ENCODE peak calls at places on chromosomes 6 and 20, in nine cellular contexts. U, X, Z, F, S, Y, G, M and P are unnamed samples. For H3K27me3, the result is how much of the 10 kb centered on the place peaks cover.

GRCh38 chr6:33116881-33117711 is 41.3 kb downstream of the HLA-DPB1 start:
- DNase-seq in U (no peak), X (no peak), Z (no peak), F (no peak), S (no peak), Y (no peak), G (no peak), M (no peak), P (peak)

GRCh38 chr6:112833546-112834215 is 486.6 kb downstream of the RFPL4B start:
- DNase-seq in U (no peak), X (peak), Z (no peak), F (no peak), S (no peak), Y (no peak), G (no peak), M (no peak), P (no peak)

GRCh38 chr6:154954352-154954751 is 40.8 kb upstream of the TIAM2 start:
- DNase-seq in U (no peak), X (no peak), Z (no peak), F (no peak), S (no peak), Y (no peak), G (no peak), M (no peak), P (no peak)

GRCh38 chr6:21610376-21610775 is 16.8 kb downstream of the SOX4 start:
- DNase-seq in U (no peak), X (no peak), Z (no peak), F (no peak), S (no peak), Y (no peak), G (no peak), M (no peak), P (no peak)

GRCh38 chr20:58447733-58448391 is 58.8 kb downstream of the VAPB start:
- DNase-seq in U (no peak), X (peak), Z (peak), F (peak), S (peak), Y (no peak), G (peak), M (peak), P (no peak)

GRCh38 chr6:154721460-154721859 is 11.8 kb upstream of the SCAF8 start:
- DNase-seq in U (no peak), X (no peak), Z (no peak), F (no peak), S (no peak), Y (no peak), G (no peak), M (no peak), P (no peak)

GRCh38 chr6:43243649-43244321 is 504 bp downstream of the TTBK1 start:
- DNase-seq in U (no peak), X (no peak), Z (no peak), F (no peak), S (no peak), Y (no peak), G (no peak), M (no peak), P (no peak)

GRCh38 chr6:167697316-167697715 is 129.4 kb upstream of the AFDN start:
- DNase-seq in U (no peak), X (no peak), Z (no peak), F (no peak), S (no peak), Y (peak), G (no peak), M (no peak), P (no peak)

GRCh38 chr20:61640171-61640570 is 388.1 kb downstream of the CDH4 start:
- DNase-seq in U (no peak), X (no peak), Z (no peak), F (no peak), S (no peak), Y (no peak), G (no peak), M (no peak), P (no peak)

GRCh38 chr20:54004397-54004940 is 65.9 kb downstream of the BCAS1 start:
- DNase-seq in U (no peak), X (no peak), Z (no peak), F (no peak), S (no peak), Y (no peak), G (no peak), M (no peak), P (no peak)

GRCh38 chr20:59412251-59412650 is 111.8 kb downstream of the EDN3 start:
- DNase-seq in U (peak), X (no peak), Z (no peak), F (no peak), S (no peak), Y (no peak), G (no peak), M (no peak), P (no peak)

GRCh38 chr6:76174722-76175121 is 102.3 kb upstream of the IMPG1 start:
- DNase-seq in U (no peak), X (no peak), Z (no peak), F (no peak), S (no peak), Y (no peak), G (no peak), M (no peak), P (no peak)

GRCh38 chr20:44633872-44634600 is 17.5 kb downstream of the ADA start:
- DNase-seq in U (no peak), X (no peak), Z (no peak), F (no peak), S (no peak), Y (no peak), G (no peak), M (peak), P (no peak)

GRCh38 chr6:36679043-36679821 is 718 bp downstream of the CDKN1A start:
- DNase-seq in U (peak), X (peak), Z (peak), F (peak), S (peak), Y (peak), G (peak), M (peak), P (peak)

GRCh38 chr6:6218246-6219085 is 102.0 kb downstream of the F13A1 start:
- DNase-seq in U (no peak), X (no peak), Z (no peak), F (no peak), S (no peak), Y (no peak), G (no peak), M (no peak), P (no peak)

GRCh38 chr6:132060591-132060990 is 109.4 kb upstream of the CCN2 start:
- DNase-seq in U (no peak), X (peak), Z (no peak), F (no peak), S (no peak), Y (no peak), G (peak), M (no peak), P (no peak)

GRCh38 chr6:36823421-36824096 is 15.7 kb downstream of the CPNE5 start:
- DNase-seq in U (no peak), X (peak), Z (no peak), F (no peak), S (no peak), Y (no peak), G (no peak), M (no peak), P (no peak)

GRCh38 chr6:134446228-134446848 is 128.4 kb upstream of the SGK1 start:
- DNase-seq in U (no peak), X (no peak), Z (no peak), F (peak), S (no peak), Y (no peak), G (no peak), M (no peak), P (no peak)

GRCh38 chr6:164227952-164228522 is 813.5 kb downstream of the QKI start:
- DNase-seq in U (no peak), X (no peak), Z (no peak), F (no peak), S (no peak), Y (no peak), G (no peak), M (no peak), P (no peak)

GRCh38 chr20:39954585-39954984 is 734.5 kb downstream of the MAFB start:
- DNase-seq in U (no peak), X (no peak), Z (no peak), F (no peak), S (no peak), Y (no peak), G (no peak), M (no peak), P (no peak)

GRCh38 chr6:11410539-11411307 is 126.8 kb upstream of the TMEM170B start:
- DNase-seq in U (no peak), X (peak), Z (no peak), F (no peak), S (no peak), Y (no peak), G (no peak), M (no peak), P (no peak)

GRCh38 chr20:53274365-53274764 is 302.2 kb downstream of the TSHZ2 start:
- DNase-seq in U (no peak), X (no peak), Z (no peak), F (no peak), S (no peak), Y (no peak), G (no peak), M (no peak), P (no peak)

GRCh38 chr6:151681426-151682059 is 125.9 kb upstream of the ESR1 start:
- DNase-seq in U (no peak), X (no peak), Z (peak), F (no peak), S (no peak), Y (no peak), G (peak), M (no peak), P (no peak)

GRCh38 chr6:35601331-35602132 is 87.2 kb downstream of the FKBP5 start:
- DNase-seq in U (peak), X (peak), Z (peak), F (peak), S (peak), Y (peak), G (peak), M (peak), P (peak)

GRCh38 chr6:158125271-158125670 is 42.8 kb downstream of the SERAC1 start:
- DNase-seq in U (no peak), X (no peak), Z (no peak), F (no peak), S (no peak), Y (no peak), G (no peak), M (no peak), P (no peak)

GRCh38 chr6:157946865-157947532 is 34.7 kb upstream of the SYNJ2 start:
- DNase-seq in U (no peak), X (no peak), Z (no peak), F (no peak), S (no peak), Y (no peak), G (peak), M (no peak), P (no peak)

GRCh38 chr6:131858765-131859490 is 51.1 kb downstream of the ENPP1 start:
- DNase-seq in U (no peak), X (peak), Z (no peak), F (no peak), S (no peak), Y (no peak), G (no peak), M (no peak), P (no peak)

GRCh38 chr6:27531772-27532459 is 59.0 kb upstream of the ZNF184 start:
- DNase-seq in U (no peak), X (no peak), Z (no peak), F (no peak), S (no peak), Y (no peak), G (no peak), M (no peak), P (no peak)

GRCh38 chr20:20802328-20802727 is 89.9 kb upstream of the RALGAPA2 start:
- DNase-seq in U (no peak), X (peak), Z (no peak), F (no peak), S (no peak), Y (no peak), G (no peak), M (no peak), P (no peak)

GRCh38 chr20:35820715-35821114 is 48.9 kb downstream of the PHF20 start:
- DNase-seq in U (no peak), X (no peak), Z (no peak), F (no peak), S (no peak), Y (no peak), G (no peak), M (no peak), P (no peak)

GRCh38 chr6:163814494-163815364 is 400.2 kb downstream of the QKI start:
- DNase-seq in U (no peak), X (no peak), Z (no peak), F (no peak), S (no peak), Y (no peak), G (no peak), M (no peak), P (no peak)

GRCh38 chr6:163355471-163355991 is 59.0 kb upstream of the QKI start:
- DNase-seq in U (peak), X (peak), Z (no peak), F (no peak), S (peak), Y (no peak), G (peak), M (no peak), P (peak)

GRCh38 chr6:84653027-84653551 is 111.3 kb downstream of the TBX18 start:
- DNase-seq in U (no peak), X (peak), Z (no peak), F (no peak), S (no peak), Y (no peak), G (no peak), M (no peak), P (no peak)

GRCh38 chr6:1609662-1610496 is at the start of gene FOXC1:
- DNase-seq in U (peak), X (peak), Z (peak), F (peak), S (peak), Y (peak), G (peak), M (peak), P (peak)
- H3K27me3 ChIP-seq in U (half or more), X (under half), Z (half or more), F (under half), S (under half), Y (half or more), G (under half), M (half or more), P (half or more)

DNA sequence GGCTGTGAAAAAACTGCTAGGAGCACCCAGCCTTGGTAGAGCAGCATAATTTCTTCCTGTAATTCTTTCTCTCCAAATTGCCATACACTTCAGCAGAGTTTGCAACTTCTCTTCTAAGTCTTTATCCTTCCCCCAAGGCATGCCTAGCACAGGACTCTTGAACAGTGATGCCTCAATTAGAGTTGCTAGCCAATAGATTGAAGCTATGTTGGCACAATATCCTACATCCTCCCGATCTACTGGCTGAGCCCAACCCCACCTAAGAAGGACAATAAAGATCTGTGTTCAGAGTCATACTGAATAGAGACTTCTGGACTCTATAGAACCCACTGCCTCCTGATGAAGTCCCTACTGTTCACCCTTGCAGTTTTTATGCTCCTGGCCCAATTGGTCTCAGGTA is at the start of gene DEFB126:
- DNase-seq in U (no peak), X (no peak), Z (no peak), F (no peak), S (no peak), Y (no peak), G (no peak), M (no peak), P (no peak)
- TF ChIP-seq POLR2A in U (no peak), X (no peak), Z (no peak), F (no peak), S (no peak), Y (no peak), G (no peak), M (no peak), P (no peak)

DNA sequence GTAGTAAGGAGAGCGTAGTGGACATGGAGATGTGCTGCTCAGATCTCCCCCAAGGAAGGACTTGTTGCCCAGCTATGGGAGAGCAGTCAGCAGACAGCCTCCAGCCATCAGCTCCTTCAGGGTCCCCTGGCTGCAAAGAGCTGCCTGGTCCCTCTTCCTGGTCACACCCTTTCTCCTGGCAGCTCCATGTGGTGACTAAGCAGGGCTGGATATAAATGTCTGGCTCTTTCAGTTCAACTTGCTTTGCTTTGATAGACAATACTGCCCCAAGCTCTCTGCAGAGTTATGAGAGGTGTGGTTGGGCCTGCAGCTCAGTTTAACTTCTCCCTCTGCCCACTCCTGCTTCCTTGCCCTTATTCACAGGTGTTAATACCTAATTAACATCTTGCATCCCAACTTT is 64.1 kb upstream of the DDR1 start:
- DNase-seq in U (no peak), X (peak), Z (peak), F (peak), S (peak), Y (no peak), G (peak), M (peak), P (no peak)
- TF ChIP-seq POLR2AphosphoS5 in U (no peak), X (no peak), Z (no peak), F (peak), S (no peak), Y (no peak), G (no peak), M (peak), P (no peak)

DNA sequence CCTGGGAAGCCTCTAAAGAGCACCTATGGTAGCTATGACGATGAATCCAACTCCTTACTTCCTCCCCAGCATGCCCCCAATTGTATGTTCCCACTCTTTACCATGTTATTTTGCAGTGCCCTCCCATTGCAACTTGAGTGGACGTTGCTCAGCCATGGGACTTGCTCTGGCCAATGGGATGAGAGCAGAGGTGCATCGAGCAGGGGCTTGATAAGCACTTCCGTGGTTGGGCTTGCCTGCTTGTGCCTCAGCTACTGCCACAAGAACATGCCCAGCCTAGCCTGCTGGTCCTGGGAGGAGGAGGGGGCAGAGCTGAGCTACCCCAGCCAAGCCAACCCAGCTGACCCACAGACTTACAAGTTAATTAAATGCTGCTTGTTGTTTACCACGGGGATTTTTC is 71.1 kb upstream of the CTNNBL1 start:
- DNase-seq in U (no peak), X (no peak), Z (no peak), F (no peak), S (no peak), Y (no peak), G (no peak), M (no peak), P (no peak)
- H3K27me3 ChIP-seq in U (under half), X (under half), Z (under half), F (under half), S (under half), Y (half or more), G (under half), M (half or more), P (half or more)

DNA sequence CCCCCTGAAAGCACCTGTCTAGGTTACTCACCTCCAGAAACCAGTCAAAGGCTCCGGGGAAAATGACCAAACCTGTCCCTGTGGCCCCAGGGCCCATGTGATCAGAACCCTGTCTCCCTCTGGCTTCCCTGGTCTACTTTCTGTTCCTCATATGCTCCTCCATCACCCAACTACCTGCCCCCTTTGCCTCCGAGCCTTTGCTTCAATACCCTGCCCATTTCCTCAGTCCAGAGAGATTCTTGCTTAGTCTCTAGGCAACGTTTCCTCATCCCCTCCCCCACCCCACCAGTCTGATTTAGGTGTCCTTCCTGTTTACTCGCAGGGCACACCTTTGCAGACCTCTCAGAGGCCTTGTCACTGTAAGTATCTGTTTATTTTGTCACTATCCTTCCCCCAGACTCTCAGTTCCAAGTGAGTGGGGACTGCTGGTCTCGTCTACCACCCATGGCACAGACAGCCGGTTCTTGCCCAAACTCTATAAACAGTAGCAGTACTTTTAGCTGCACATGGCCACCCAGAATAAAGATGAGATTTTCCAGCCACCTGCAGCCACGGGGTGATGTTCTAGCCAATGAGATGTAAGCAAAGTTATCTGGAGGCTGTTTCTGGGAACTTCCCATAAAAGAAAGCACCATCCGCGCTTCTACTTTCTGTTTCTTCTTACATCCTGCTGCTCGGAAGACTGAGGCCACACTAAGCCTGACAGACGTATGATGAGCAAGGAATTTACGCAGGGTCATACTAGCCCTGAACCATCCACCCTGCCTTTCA is 13.3 kb downstream of the ELOVL5 start:
- DNase-seq in U (no peak), X (no peak), Z (peak), F (no peak), S (peak), Y (no peak), G (no peak), M (peak), P (peak)
- TF ChIP-seq POLR2A in U (no peak), X (no peak), Z (peak), F (no peak), S (no peak), Y (no peak), G (no peak), M (no peak), P (peak)

GRCh38 chr20:49560646-49561045 is 7.3 kb downstream of the PTGIS start:
- DNase-seq in U (peak), X (no peak), Z (peak), F (no peak), S (no peak), Y (peak), G (no peak), M (peak), P (no peak)

GRCh38 chr20:49561806-49562205 is 6.1 kb downstream of the PTGIS start:
- DNase-seq in U (no peak), X (no peak), Z (no peak), F (no peak), S (no peak), Y (no peak), G (no peak), M (no peak), P (no peak)

GRCh38 chr20:49563015-49563980 is 4.6 kb downstream of the PTGIS start:
- DNase-seq in U (peak), X (no peak), Z (no peak), F (no peak), S (no peak), Y (peak), G (no peak), M (no peak), P (no peak)

GRCh38 chr20:49561256-49561655 is 6.7 kb downstream of the PTGIS start:
- DNase-seq in U (peak), X (no peak), Z (peak), F (no peak), S (no peak), Y (peak), G (no peak), M (peak), P (no peak)

GRCh38 chr20:49562341-49563014 is 5.5 kb downstream of the PTGIS start:
- DNase-seq in U (peak), X (peak), Z (peak), F (peak), S (peak), Y (peak), G (no peak), M (peak), P (no peak)
- TF ChIP-seq POLR2AphosphoS5 in U (peak), X (peak), Z (peak), F (peak), S (no peak), Y (peak), G (no peak), M (no peak), P (peak)

DNA sequence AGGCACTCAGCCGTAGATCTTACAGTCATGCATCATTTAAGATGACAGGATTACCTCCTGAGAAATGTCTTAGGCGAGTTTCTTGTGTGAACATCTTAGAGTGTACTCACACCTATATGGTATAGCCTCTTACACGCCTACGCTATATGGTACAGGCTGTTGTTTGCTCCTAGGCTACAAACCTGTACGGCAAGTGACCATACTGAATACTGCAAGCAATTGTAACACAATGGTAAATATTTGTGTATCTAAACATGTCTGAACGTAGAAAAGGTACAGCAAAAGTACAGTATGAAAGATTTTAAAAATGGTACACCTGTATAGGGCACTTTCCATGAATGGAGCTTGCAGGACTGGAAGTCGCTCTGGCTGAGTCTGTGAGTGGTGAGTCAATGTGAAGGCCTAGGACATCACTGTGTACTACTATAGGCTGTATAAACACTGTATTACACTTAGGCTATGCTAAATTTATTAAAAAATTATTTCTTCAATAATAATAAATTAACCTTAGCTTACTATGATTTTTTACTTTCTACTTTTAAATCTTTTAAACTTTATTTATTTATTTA is 540 bp upstream of the IL20RA start:
- DNase-seq in U (no peak), X (no peak), Z (no peak), F (no peak), S (no peak), Y (no peak), G (no peak), M (no peak), P (no peak)
- H3K27me3 ChIP-seq in U (under half), X (under half), Z (under half), F (under half), S (under half), Y (under half), G (under half), M (under half), P (under half)